ENCODE peak calls at places on chromosomes 16 and 17, in eight cellular contexts. One of them, this sample, is unnamed.

GRCh38 chr17:78970834-78971763 is 8.6 kb downstream of the LGALS3BP start:
- DNase-seq in posterior cingulate gyrus: peak; percentile 64
- DNase-seq in left lung: peak; percentile 83
- DNase-seq in heart right ventricle: peak; percentile 83
- DNase-seq in epithelial cell of prostate: no peak
- DNase-seq in cardiac muscle cell: peak; percentile 81
- DNase-seq in transverse colon: peak; percentile 86
- DNase-seq in EH: peak; percentile 75
- DNase-seq in this sample: peak; percentile 88

GRCh38 chr16:8568231-8568617 is 22.1 kb downstream of the TMEM114 start:
- DNase-seq in posterior cingulate gyrus: no peak
- DNase-seq in left lung: no peak
- DNase-seq in heart right ventricle: no peak
- DNase-seq in epithelial cell of prostate: no peak
- DNase-seq in cardiac muscle cell: no peak
- DNase-seq in transverse colon: no peak
- DNase-seq in EH: no peak
- DNase-seq in this sample: no peak

GRCh38 chr17:45310380-45311324 is 6.2 kb downstream of the MAP3K14 start:
- DNase-seq in posterior cingulate gyrus: no peak
- DNase-seq in left lung: peak; percentile 67
- DNase-seq in heart right ventricle: peak; percentile 58
- DNase-seq in epithelial cell of prostate: no peak
- DNase-seq in cardiac muscle cell: peak; percentile 50
- DNase-seq in transverse colon: peak; percentile 84
- DNase-seq in EH: no peak
- DNase-seq in this sample: no peak

GRCh38 chr16:8655184-8655717 is 19.2 kb upstream of the ABAT start:
- DNase-seq in posterior cingulate gyrus: no peak
- DNase-seq in left lung: no peak
- DNase-seq in heart right ventricle: no peak
- DNase-seq in epithelial cell of prostate: no peak
- DNase-seq in cardiac muscle cell: peak; percentile 27
- DNase-seq in transverse colon: peak; percentile 52
- DNase-seq in EH: peak; percentile 51
- DNase-seq in this sample: no peak

GRCh38 chr17:80730739-80731138 is 186.1 kb downstream of the RPTOR start:
- DNase-seq in posterior cingulate gyrus: no peak
- DNase-seq in left lung: no peak
- DNase-seq in heart right ventricle: no peak
- DNase-seq in epithelial cell of prostate: no peak
- DNase-seq in cardiac muscle cell: no peak
- DNase-seq in transverse colon: no peak
- DNase-seq in EH: no peak
- DNase-seq in this sample: no peak

GRCh38 chr16:84593825-84594724 is 23.8 kb downstream of the COTL1 start:
- DNase-seq in posterior cingulate gyrus: peak; percentile 48
- DNase-seq in left lung: peak; percentile 68
- DNase-seq in heart right ventricle: no peak
- DNase-seq in epithelial cell of prostate: no peak
- DNase-seq in cardiac muscle cell: peak; percentile 52
- DNase-seq in transverse colon: peak; percentile 84
- DNase-seq in EH: no peak
- DNase-seq in this sample: peak; percentile 30

GRCh38 chr17:48429156-48429555 is 858 bp downstream of the SKAP1 start:
- DNase-seq in posterior cingulate gyrus: no peak
- DNase-seq in left lung: no peak
- DNase-seq in heart right ventricle: no peak
- DNase-seq in epithelial cell of prostate: no peak
- DNase-seq in cardiac muscle cell: no peak
- DNase-seq in transverse colon: no peak
- DNase-seq in EH: no peak
- DNase-seq in this sample: no peak

GRCh38 chr16:87700406-87701065 is 65.2 kb downstream of the KLHDC4 start:
- DNase-seq in posterior cingulate gyrus: no peak
- DNase-seq in left lung: no peak
- DNase-seq in heart right ventricle: no peak
- DNase-seq in epithelial cell of prostate: no peak
- DNase-seq in cardiac muscle cell: no peak
- DNase-seq in transverse colon: no peak
- DNase-seq in EH: no peak
- DNase-seq in this sample: no peak

GRCh38 chr17:57939797-57940196 is 15.4 kb downstream of the CUEDC1 start:
- DNase-seq in posterior cingulate gyrus: no peak
- DNase-seq in left lung: peak; percentile 72
- DNase-seq in heart right ventricle: peak; percentile 47
- DNase-seq in epithelial cell of prostate: no peak
- DNase-seq in cardiac muscle cell: no peak
- DNase-seq in transverse colon: peak; percentile 66
- DNase-seq in EH: no peak
- DNase-seq in this sample: no peak

GRCh38 chr16:20762404-20763123 is 1.2 kb upstream of the ACSM3 start:
- DNase-seq in posterior cingulate gyrus: no peak
- DNase-seq in left lung: no peak
- DNase-seq in heart right ventricle: no peak
- DNase-seq in epithelial cell of prostate: no peak
- DNase-seq in cardiac muscle cell: no peak
- DNase-seq in transverse colon: no peak
- DNase-seq in EH: no peak
- DNase-seq in this sample: no peak

GRCh38 chr16:3960049-3960809 is 79.7 kb upstream of the CREBBP start:
- DNase-seq in posterior cingulate gyrus: no peak
- DNase-seq in left lung: no peak
- DNase-seq in heart right ventricle: no peak
- DNase-seq in epithelial cell of prostate: no peak
- DNase-seq in cardiac muscle cell: no peak
- DNase-seq in transverse colon: no peak
- DNase-seq in EH: no peak
- DNase-seq in this sample: peak; percentile 69

GRCh38 chr16:81616321-81617020 is 162.6 kb upstream of the PLCG2 start:
- DNase-seq in posterior cingulate gyrus: no peak
- DNase-seq in left lung: peak; percentile 63
- DNase-seq in heart right ventricle: peak; percentile 74
- DNase-seq in epithelial cell of prostate: no peak
- DNase-seq in cardiac muscle cell: peak; percentile 77
- DNase-seq in transverse colon: peak; percentile 77
- DNase-seq in EH: peak; percentile 72
- DNase-seq in this sample: peak; percentile 78

GRCh38 chr17:57425903-57426574 is 169.7 kb downstream of the MSI2 start:
- DNase-seq in posterior cingulate gyrus: no peak
- DNase-seq in left lung: no peak
- DNase-seq in heart right ventricle: no peak
- DNase-seq in epithelial cell of prostate: no peak
- DNase-seq in cardiac muscle cell: no peak
- DNase-seq in transverse colon: no peak
- DNase-seq in EH: no peak
- DNase-seq in this sample: no peak

GRCh38 chr17:20121359-20122235 is 112.4 kb downstream of the SPECC1 start:
- DNase-seq in posterior cingulate gyrus: peak; percentile 45
- DNase-seq in left lung: peak; percentile 46
- DNase-seq in heart right ventricle: peak; percentile 47
- DNase-seq in epithelial cell of prostate: no peak
- DNase-seq in cardiac muscle cell: peak; percentile 76
- DNase-seq in transverse colon: peak; percentile 68
- DNase-seq in EH: peak; percentile 61
- DNase-seq in this sample: peak; percentile 65

GRCh38 chr17:20153231-20153630 is 144.1 kb downstream of the SPECC1 start:
- DNase-seq in posterior cingulate gyrus: no peak
- DNase-seq in left lung: no peak
- DNase-seq in heart right ventricle: no peak
- DNase-seq in epithelial cell of prostate: no peak
- DNase-seq in cardiac muscle cell: no peak
- DNase-seq in transverse colon: peak; percentile 11
- DNase-seq in EH: no peak
- DNase-seq in this sample: no peak

GRCh38 chr17:7438050-7438614 is 1.2 kb upstream of the FGF11 start:
- DNase-seq in posterior cingulate gyrus: peak; percentile 52
- DNase-seq in left lung: peak; percentile 81
- DNase-seq in heart right ventricle: peak; percentile 82
- DNase-seq in epithelial cell of prostate: no peak
- DNase-seq in cardiac muscle cell: peak; percentile 17
- DNase-seq in transverse colon: peak; percentile 54
- DNase-seq in EH: no peak
- DNase-seq in this sample: peak; percentile 82

GRCh38 chr16:9077001-9077809 is 14.2 kb upstream of the HAPSTR1 start:
- DNase-seq in posterior cingulate gyrus: no peak
- DNase-seq in left lung: peak; percentile 31
- DNase-seq in heart right ventricle: no peak
- DNase-seq in epithelial cell of prostate: peak; percentile 66
- DNase-seq in cardiac muscle cell: no peak
- DNase-seq in transverse colon: no peak
- DNase-seq in EH: peak; percentile 96
- DNase-seq in this sample: no peak

GRCh38 chr17:1412185-1413110 is 12.4 kb upstream of the YWHAE start:
- DNase-seq in posterior cingulate gyrus: no peak
- DNase-seq in left lung: peak; percentile 51
- DNase-seq in heart right ventricle: no peak
- DNase-seq in epithelial cell of prostate: no peak
- DNase-seq in cardiac muscle cell: peak; percentile 51
- DNase-seq in transverse colon: no peak
- DNase-seq in EH: no peak
- DNase-seq in this sample: peak; percentile 32

GRCh38 chr17:81333626-81334368 is 38.7 kb upstream of the SLC38A10 start:
- DNase-seq in posterior cingulate gyrus: no peak
- DNase-seq in left lung: no peak
- DNase-seq in heart right ventricle: no peak
- DNase-seq in epithelial cell of prostate: no peak
- DNase-seq in cardiac muscle cell: no peak
- DNase-seq in transverse colon: no peak
- DNase-seq in EH: no peak
- DNase-seq in this sample: no peak

GRCh38 chr17:81157848-81158687 is 7.2 kb upstream of the PVALEF start:
- DNase-seq in posterior cingulate gyrus: no peak
- DNase-seq in left lung: no peak
- DNase-seq in heart right ventricle: no peak
- DNase-seq in epithelial cell of prostate: no peak
- DNase-seq in cardiac muscle cell: no peak
- DNase-seq in transverse colon: no peak
- DNase-seq in EH: no peak
- DNase-seq in this sample: no peak

GRCh38 chr16:24748242-24748641 is 18.8 kb downstream of the TNRC6A start:
- DNase-seq in posterior cingulate gyrus: no peak
- DNase-seq in left lung: no peak
- DNase-seq in heart right ventricle: no peak
- DNase-seq in epithelial cell of prostate: peak; percentile 68
- DNase-seq in cardiac muscle cell: peak; percentile 90
- DNase-seq in transverse colon: no peak
- DNase-seq in EH: peak; percentile 91
- DNase-seq in this sample: peak; percentile 35

GRCh38 chr17:72488542-72489272 is 367.9 kb downstream of the SOX9 start:
- DNase-seq in posterior cingulate gyrus: no peak
- DNase-seq in left lung: no peak
- DNase-seq in heart right ventricle: no peak
- DNase-seq in epithelial cell of prostate: no peak
- DNase-seq in cardiac muscle cell: no peak
- DNase-seq in transverse colon: no peak
- DNase-seq in EH: no peak
- DNase-seq in this sample: no peak

GRCh38 chr17:39196820-39197331 is 593 bp downstream of the CACNB1 start:
- DNase-seq in posterior cingulate gyrus: no peak
- DNase-seq in left lung: peak; percentile 81
- DNase-seq in heart right ventricle: peak; percentile 30
- DNase-seq in epithelial cell of prostate: no peak
- DNase-seq in cardiac muscle cell: no peak
- DNase-seq in transverse colon: peak; percentile 53
- DNase-seq in EH: peak; percentile 62
- DNase-seq in this sample: peak; percentile 52

GRCh38 chr17:33038740-33039139 is 47.1 kb downstream of the SPACA3 start:
- DNase-seq in posterior cingulate gyrus: no peak
- DNase-seq in left lung: no peak
- DNase-seq in heart right ventricle: peak; percentile 48
- DNase-seq in epithelial cell of prostate: no peak
- DNase-seq in cardiac muscle cell: peak; percentile 86
- DNase-seq in transverse colon: peak; percentile 41
- DNase-seq in EH: peak; percentile 38
- DNase-seq in this sample: peak; percentile 9

GRCh38 chr16:90046971-90047713 is 27.9 kb upstream of the DBNDD1 start:
- DNase-seq in posterior cingulate gyrus: no peak
- DNase-seq in left lung: peak; percentile 80
- DNase-seq in heart right ventricle: peak; percentile 58
- DNase-seq in epithelial cell of prostate: no peak
- DNase-seq in cardiac muscle cell: peak; percentile 86
- DNase-seq in transverse colon: peak; percentile 54
- DNase-seq in EH: peak; percentile 62
- DNase-seq in this sample: peak; percentile 89

GRCh38 chr17:1511756-1512321 is 4.6 kb downstream of the INPP5K start:
- DNase-seq in posterior cingulate gyrus: no peak
- DNase-seq in left lung: no peak
- DNase-seq in heart right ventricle: no peak
- DNase-seq in epithelial cell of prostate: no peak
- DNase-seq in cardiac muscle cell: peak; percentile 58
- DNase-seq in transverse colon: peak; percentile 62
- DNase-seq in EH: peak; percentile 39
- DNase-seq in this sample: peak; percentile 86

GRCh38 chr16:64712027-64712426 is 409.8 kb downstream of the CDH11 start:
- DNase-seq in posterior cingulate gyrus: no peak
- DNase-seq in left lung: no peak
- DNase-seq in heart right ventricle: no peak
- DNase-seq in epithelial cell of prostate: no peak
- DNase-seq in cardiac muscle cell: no peak
- DNase-seq in transverse colon: no peak
- DNase-seq in EH: peak; percentile 34
- DNase-seq in this sample: no peak

GRCh38 chr16:53504161-53504663 is 1.2 kb upstream of the AKTIP start:
- DNase-seq in posterior cingulate gyrus: no peak
- DNase-seq in left lung: peak; percentile 63
- DNase-seq in heart right ventricle: peak; percentile 55
- DNase-seq in epithelial cell of prostate: no peak
- DNase-seq in cardiac muscle cell: peak; percentile 80
- DNase-seq in transverse colon: peak; percentile 43
- DNase-seq in EH: peak; percentile 83
- DNase-seq in this sample: no peak

GRCh38 chr17:63932008-63932561 is at the start of gene CD79B:
- DNase-seq in posterior cingulate gyrus: no peak
- DNase-seq in left lung: no peak
- DNase-seq in heart right ventricle: no peak
- DNase-seq in epithelial cell of prostate: no peak
- DNase-seq in cardiac muscle cell: no peak
- DNase-seq in transverse colon: peak; percentile 60
- DNase-seq in EH: no peak
- DNase-seq in this sample: no peak

GRCh38 chr17:601462-602303 is 113.0 kb downstream of the VPS53 start:
- DNase-seq in posterior cingulate gyrus: no peak
- DNase-seq in left lung: no peak
- DNase-seq in heart right ventricle: no peak
- DNase-seq in epithelial cell of prostate: no peak
- DNase-seq in cardiac muscle cell: peak; percentile 91
- DNase-seq in transverse colon: peak; percentile 28
- DNase-seq in EH: peak; percentile 9
- DNase-seq in this sample: no peak

GRCh38 chr16:19860146-19861030 is 24.3 kb downstream of the GPRC5B start:
- DNase-seq in posterior cingulate gyrus: no peak
- DNase-seq in left lung: no peak
- DNase-seq in heart right ventricle: no peak
- DNase-seq in epithelial cell of prostate: peak; percentile 33
- DNase-seq in cardiac muscle cell: peak; percentile 65
- DNase-seq in transverse colon: no peak
- DNase-seq in EH: no peak
- DNase-seq in this sample: peak; percentile 64

GRCh38 chr17:58233547-58233946 is 4.8 kb upstream of the LPO start:
- DNase-seq in posterior cingulate gyrus: no peak
- DNase-seq in left lung: no peak
- DNase-seq in heart right ventricle: no peak
- DNase-seq in epithelial cell of prostate: no peak
- DNase-seq in cardiac muscle cell: no peak
- DNase-seq in transverse colon: no peak
- DNase-seq in EH: no peak
- DNase-seq in this sample: no peak

This sample was measured in thyroid gland.